ENCODE peak calls at places on chromosomes 16 and 17, in six cellular contexts. C is stomach, Y is uterus, H is spleen, U is heart right ventricle, W is Caco-2. R is an unnamed sample.

GRCh38 chr16:28304214-28304613 is 11.9 kb downstream of the SBK1 start:
- DNase-seq in C (peak; percentile 33), Y (no peak), H (no peak), U (peak; percentile 39), W (no peak), R (no peak)

GRCh38 chr17:46865100-46865499 is 13.7 kb downstream of the WNT9B start:
- DNase-seq in C (no peak), Y (no peak), H (no peak), U (no peak), W (no peak), R (no peak)

GRCh38 chr16:67760831-67761230 is 41.7 kb upstream of the GFOD2 start:
- DNase-seq in C (no peak), Y (no peak), H (no peak), U (no peak), W (no peak), R (no peak)

GRCh38 chr17:20026960-20027359 is 17.8 kb downstream of the SPECC1 start:
- DNase-seq in C (no peak), Y (no peak), H (no peak), U (no peak), W (no peak), R (no peak)

GRCh38 chr16:66544358-66544757 is 5.6 kb downstream of the TK2 start:
- DNase-seq in C (no peak), Y (no peak), H (no peak), U (no peak), W (no peak), R (no peak)

GRCh38 chr17:44117351-44117750 is 6.1 kb downstream of the HDAC5 start:
- DNase-seq in C (no peak), Y (no peak), H (no peak), U (no peak), W (no peak), R (no peak)

GRCh38 chr17:35082073-35082657 is 18.7 kb upstream of the RFFL start:
- DNase-seq in C (no peak), Y (no peak), H (no peak), U (no peak), W (no peak), R (peak; percentile 49)

GRCh38 chr16:75252946-75253911 is 1.8 kb upstream of the BCAR1 start:
- DNase-seq in C (no peak), Y (peak; percentile 68), H (peak; percentile 74), U (no peak), W (no peak), R (no peak)

GRCh38 chr16:75485230-75486013 is 9.8 kb downstream of the CHST6 start:
- DNase-seq in C (no peak), Y (no peak), H (no peak), U (no peak), W (no peak), R (no peak)

GRCh38 chr16:1108299-1109252 is 12.5 kb upstream of the C1QTNF8 start:
- DNase-seq in C (peak; percentile 87), Y (peak; percentile 74), H (no peak), U (no peak), W (no peak), R (no peak)

GRCh38 chr17:20991276-20992037 is 51.4 kb downstream of the USP22 start:
- DNase-seq in C (no peak), Y (no peak), H (peak; percentile 64), U (no peak), W (no peak), R (no peak)

GRCh38 chr17:12545877-12546513 is 119.7 kb upstream of the MYOCD start:
- DNase-seq in C (no peak), Y (no peak), H (no peak), U (peak; percentile 31), W (no peak), R (no peak)

GRCh38 chr17:20053343-20053964 is 44.3 kb downstream of the SPECC1 start:
- DNase-seq in C (no peak), Y (no peak), H (no peak), U (no peak), W (no peak), R (no peak)

GRCh38 chr17:45783593-45784292 is 377 bp upstream of the CRHR1 start:
- DNase-seq in C (no peak), Y (peak; percentile 76), H (no peak), U (peak; percentile 17), W (no peak), R (no peak)

GRCh38 chr16:81526935-81527334 is 82.3 kb downstream of the CMIP start:
- DNase-seq in C (no peak), Y (no peak), H (peak; percentile 56), U (peak; percentile 45), W (no peak), R (peak; percentile 46)

DNA sequence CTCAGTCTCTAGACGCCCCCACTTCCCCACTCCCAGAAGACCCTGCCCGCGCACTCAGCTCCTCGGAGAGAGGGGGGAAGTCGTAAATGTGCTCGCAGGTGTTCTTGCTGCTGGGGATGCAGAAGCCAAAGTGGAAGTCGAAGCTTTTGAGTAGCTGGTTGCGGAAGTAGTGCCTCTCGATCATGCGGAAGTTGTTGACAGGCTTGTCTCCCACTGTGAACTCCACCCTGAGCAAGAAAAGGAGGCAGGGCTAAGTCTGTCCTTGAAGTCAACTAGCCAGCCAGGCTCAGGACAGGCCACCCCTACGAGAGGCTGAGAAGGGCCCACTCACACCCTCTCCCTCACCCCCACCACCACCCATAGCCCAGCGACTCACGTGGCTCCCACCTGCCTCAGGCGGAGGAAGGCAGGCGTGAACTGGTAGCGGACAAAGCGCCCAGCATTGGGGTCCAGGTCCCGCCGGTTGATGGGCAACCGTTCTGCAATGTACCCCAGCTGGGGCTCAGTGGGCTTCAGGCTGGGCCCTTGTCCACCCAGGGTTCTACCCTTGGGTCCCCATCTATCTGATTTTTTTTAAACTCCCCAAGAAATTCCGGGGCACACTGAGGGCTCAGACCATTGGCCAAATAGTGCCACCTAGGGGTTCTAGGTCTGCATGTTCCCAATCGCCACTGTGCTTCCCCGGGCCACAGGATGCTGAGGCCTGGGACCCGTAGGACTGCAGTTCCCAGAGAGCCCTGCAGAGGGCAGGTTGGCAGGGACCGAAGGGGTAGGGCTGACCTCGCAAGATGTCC is 4.6 kb downstream of the UNC119 start:
- DNase-seq in C (peak; percentile 83), Y (peak; percentile 64), H (peak; percentile 92), U (peak; percentile 73), W (peak; percentile 73), R (peak; percentile 36)
- H3K4me3 ChIP-seq in C (no peak overlapping the region), Y (no peak overlapping the region), H (no peak overlapping the region), U (peak overlapping the region; percentile 26), W (no peak overlapping the region), R (no peak overlapping the region)

DNA sequence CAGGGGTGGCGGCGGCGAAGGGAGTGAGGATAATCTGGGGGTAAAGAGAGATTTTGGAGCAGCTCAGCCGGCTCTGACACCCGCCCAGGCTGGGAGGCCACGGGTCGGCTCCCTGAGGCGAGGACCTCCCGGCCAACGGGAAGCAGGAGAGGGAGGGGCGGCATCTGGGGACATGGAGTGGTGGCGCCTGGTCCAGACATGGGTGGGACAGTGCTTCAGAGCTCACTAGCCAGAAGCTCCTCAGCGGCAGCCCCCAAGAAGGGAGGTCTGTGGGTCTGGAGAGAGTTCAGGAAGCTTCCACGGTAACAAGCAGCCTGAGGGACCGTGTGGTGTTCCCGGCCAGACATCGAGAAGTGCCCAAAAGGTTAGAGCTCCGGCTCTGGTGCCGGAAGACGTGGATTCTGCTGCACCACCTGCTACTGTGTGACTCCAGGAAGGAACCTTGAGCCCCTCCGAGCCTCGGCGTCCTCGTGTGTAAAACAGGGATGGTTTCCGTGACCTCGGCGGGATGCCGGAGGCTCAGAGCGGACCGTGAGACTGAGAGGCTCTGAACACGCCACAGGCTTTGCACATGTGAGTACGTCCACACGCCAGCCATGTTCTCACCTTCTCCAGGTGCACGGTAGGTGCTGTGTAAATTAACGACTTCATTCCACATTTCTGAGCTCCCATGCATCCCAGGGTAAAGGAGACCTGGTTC is 56.9 kb downstream of the TIMM22 start:
- DNase-seq in C (no peak), Y (no peak), H (peak; percentile 58), U (peak; percentile 51), W (no peak), R (no peak)
- H3K36me3 ChIP-seq in C (peaks cover 81% of the 10 kb centered on the region), Y (no peaks in the 10 kb centered on the region), H (peaks cover 56% of the 10 kb centered on the region), U (peaks cover 3% of the 10 kb centered on the region), W (peaks cover 5% of the 10 kb centered on the region), R (peaks cover 14% of the 10 kb centered on the region)

DNA sequence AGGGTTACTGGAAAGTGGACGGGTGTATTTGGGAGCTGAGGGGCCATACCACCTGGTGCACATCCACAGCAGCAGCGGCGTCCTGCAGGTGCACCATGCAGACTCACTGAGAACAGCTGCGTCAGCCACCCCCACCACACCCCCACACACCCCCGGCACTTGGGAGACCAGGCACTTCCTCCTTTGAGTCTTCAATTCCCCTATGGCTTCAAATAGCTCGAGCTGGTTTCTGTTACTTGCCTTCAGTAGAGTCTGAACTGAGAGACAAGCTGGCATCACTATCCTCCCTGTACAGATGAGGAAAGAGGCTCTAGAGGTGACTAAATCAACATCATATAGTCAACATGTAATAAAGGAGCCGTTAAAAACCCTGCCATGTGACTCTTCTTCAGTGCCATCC is 15.4 kb downstream of the CUEDC1 start:
- DNase-seq in C (no peak), Y (no peak), H (peak; percentile 94), U (no peak), W (no peak), R (no peak)
- H3K4me1 ChIP-seq in C (peaks cover 98% of the 10 kb centered on the region), Y (peaks cover 11% of the 10 kb centered on the region), H (peaks cover 64% of the 10 kb centered on the region), U (peaks cover 98% of the 10 kb centered on the region), W (peaks cover 26% of the 10 kb centered on the region), R (no peaks in the 10 kb centered on the region)

DNA sequence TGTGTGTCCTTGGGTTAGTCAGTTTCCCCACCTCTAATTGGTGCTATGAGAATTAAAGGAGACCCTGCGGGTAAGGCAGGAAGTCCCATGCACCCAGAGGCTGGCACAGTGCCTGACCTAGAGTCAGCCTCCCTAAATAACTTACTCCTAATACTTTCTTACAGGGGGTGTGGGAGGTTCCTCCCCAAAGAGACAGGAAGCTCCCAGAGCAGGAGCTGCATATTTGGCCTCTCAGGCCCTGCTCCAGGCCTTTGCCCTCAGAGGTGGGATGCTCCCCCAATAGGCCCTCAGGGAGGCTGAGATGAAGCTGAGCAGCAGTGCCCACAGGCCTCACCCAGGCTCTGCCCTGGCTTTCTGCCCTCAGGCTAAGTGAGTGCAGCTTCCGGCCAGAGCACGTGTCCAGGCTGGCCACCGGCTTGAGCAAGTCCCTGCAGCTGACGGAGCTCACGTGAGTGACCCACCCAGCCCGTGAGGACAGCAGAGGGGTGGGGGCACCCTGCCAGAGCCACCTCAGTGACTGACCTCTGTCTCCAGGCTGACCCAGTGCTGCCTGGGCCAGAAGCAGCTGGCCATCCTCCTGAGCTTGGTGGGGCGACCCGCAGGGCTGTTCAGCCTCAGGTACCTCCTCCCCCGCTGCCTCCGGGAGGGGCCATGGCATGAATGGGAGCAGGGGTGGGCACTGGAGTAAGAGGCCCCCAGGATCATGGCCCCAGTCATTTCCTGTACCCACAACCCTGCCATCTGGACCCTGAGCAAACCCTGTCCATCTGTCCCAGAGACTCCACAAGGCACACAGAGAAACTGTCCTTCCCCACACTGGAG is 31.1 kb upstream of the CPNE2 start:
- DNase-seq in C (peak; percentile 32), Y (peak; percentile 72), H (peak; percentile 87), U (peak; percentile 74), W (no peak), R (no peak)
- H3K4me3 ChIP-seq in C (no peak overlapping the region), Y (no peak overlapping the region), H (no peak overlapping the region), U (no peak overlapping the region), W (no peak overlapping the region), R (no peak overlapping the region)

GRCh38 chr17:57648720-57649119 is 96.4 kb downstream of the CCDC182 start:
- DNase-seq in C (no peak), Y (no peak), H (no peak), U (no peak), W (no peak), R (no peak)
- H3K36me3 ChIP-seq in C (peaks cover 10% of the 10 kb centered on the region), Y (no peaks in the 10 kb centered on the region), H (no peaks in the 10 kb centered on the region), U (no peaks in the 10 kb centered on the region), W (no peaks in the 10 kb centered on the region), R (no peaks in the 10 kb centered on the region)